ENCODE peak calls at places on chromosome 14, in five cellular contexts. One of them, this sample, is unnamed.

GRCh38 chr14:104822821-104823615 is 22.1 kb downstream of the ZBTB42 start:
- DNase-seq in HL-60: no peak
- DNase-seq in MM.1S: no peak
- DNase-seq in GM23248: no peak
- DNase-seq in stomach: peak
- DNase-seq in this sample: no peak

GRCh38 chr14:73567951-73568885 is 795 bp upstream of the ACOT2 start:
- DNase-seq in HL-60: no peak
- DNase-seq in MM.1S: no peak
- DNase-seq in GM23248: peak
- DNase-seq in stomach: no peak
- DNase-seq in this sample: no peak

GRCh38 chr14:71187633-71188356 is 280.5 kb downstream of the PCNX1 start:
- DNase-seq in HL-60: no peak
- DNase-seq in MM.1S: no peak
- DNase-seq in GM23248: no peak
- DNase-seq in stomach: no peak
- DNase-seq in this sample: no peak

GRCh38 chr14:83887871-83888270 is 1642.1 kb upstream of the FLRT2 start:
- DNase-seq in HL-60: no peak
- DNase-seq in MM.1S: no peak
- DNase-seq in GM23248: no peak
- DNase-seq in stomach: no peak
- DNase-seq in this sample: no peak

GRCh38 chr14:79914595-79914994 is 296.7 kb downstream of the DIO2 start:
- DNase-seq in HL-60: no peak
- DNase-seq in MM.1S: no peak
- DNase-seq in GM23248: no peak
- DNase-seq in stomach: no peak
- DNase-seq in this sample: no peak

GRCh38 chr14:102590667-102591099 is 1.8 kb upstream of the RCOR1 start:
- DNase-seq in HL-60: no peak
- DNase-seq in MM.1S: no peak
- DNase-seq in GM23248: peak
- DNase-seq in stomach: peak
- DNase-seq in this sample: no peak

GRCh38 chr14:103542545-103543088 is 13.6 kb downstream of the TRMT61A start:
- DNase-seq in HL-60: no peak
- DNase-seq in MM.1S: no peak
- DNase-seq in GM23248: peak
- DNase-seq in stomach: peak
- DNase-seq in this sample: no peak

GRCh38 chr14:22159049-22159448 is 430.0 kb downstream of the DAD1 start:
- DNase-seq in HL-60: no peak
- DNase-seq in MM.1S: peak
- DNase-seq in GM23248: no peak
- DNase-seq in stomach: no peak
- DNase-seq in this sample: no peak

GRCh38 chr14:38143170-38143569 is 64.5 kb upstream of the SSTR1 start:
- DNase-seq in HL-60: no peak
- DNase-seq in MM.1S: no peak
- DNase-seq in GM23248: peak
- DNase-seq in stomach: no peak
- DNase-seq in this sample: no peak

GRCh38 chr14:91681116-91681515 is 50.8 kb downstream of the CATSPERB start:
- DNase-seq in HL-60: no peak
- DNase-seq in MM.1S: no peak
- DNase-seq in GM23248: no peak
- DNase-seq in stomach: no peak
- DNase-seq in this sample: no peak

GRCh38 chr14:62691613-62692489 is 353.4 kb downstream of the KCNH5 start:
- DNase-seq in HL-60: no peak
- DNase-seq in MM.1S: no peak
- DNase-seq in GM23248: peak
- DNase-seq in stomach: peak
- DNase-seq in this sample: no peak

GRCh38 chr14:93008381-93008780 is 85.4 kb downstream of the CHGA start:
- DNase-seq in HL-60: no peak
- DNase-seq in MM.1S: no peak
- DNase-seq in GM23248: peak
- DNase-seq in stomach: no peak
- DNase-seq in this sample: no peak

GRCh38 chr14:22095845-22096510 is 422.4 kb upstream of the OR4E1 start:
- DNase-seq in HL-60: no peak
- DNase-seq in MM.1S: no peak
- DNase-seq in GM23248: no peak
- DNase-seq in stomach: no peak
- DNase-seq in this sample: no peak

GRCh38 chr14:98819132-98819866 is 452.7 kb downstream of the BCL11B start:
- DNase-seq in HL-60: no peak
- DNase-seq in MM.1S: no peak
- DNase-seq in GM23248: no peak
- DNase-seq in stomach: no peak
- DNase-seq in this sample: no peak

GRCh38 chr14:74804219-74804825 is 41.2 kb downstream of the YLPM1 start:
- DNase-seq in HL-60: no peak
- DNase-seq in MM.1S: peak
- DNase-seq in GM23248: peak
- DNase-seq in stomach: no peak
- DNase-seq in this sample: peak

GRCh38 chr14:61462566-61463195 is 141.3 kb downstream of the PRKCH start:
- DNase-seq in HL-60: no peak
- DNase-seq in MM.1S: no peak
- DNase-seq in GM23248: peak
- DNase-seq in stomach: no peak
- DNase-seq in this sample: no peak

GRCh38 chr14:92675421-92675820 is 73.0 kb downstream of the LGMN start:
- DNase-seq in HL-60: no peak
- DNase-seq in MM.1S: no peak
- DNase-seq in GM23248: no peak
- DNase-seq in stomach: no peak
- DNase-seq in this sample: no peak

GRCh38 chr14:68783408-68784297 is 9.2 kb downstream of the ZFP36L1 start:
- DNase-seq in HL-60: no peak
- DNase-seq in MM.1S: no peak
- DNase-seq in GM23248: no peak
- DNase-seq in stomach: peak
- DNase-seq in this sample: no peak

GRCh38 chr14:99579903-99580570 is 24.0 kb downstream of the CCDC85C start:
- DNase-seq in HL-60: no peak
- DNase-seq in MM.1S: no peak
- DNase-seq in GM23248: peak
- DNase-seq in stomach: peak
- DNase-seq in this sample: no peak

GRCh38 chr14:69945905-69946304 is 66.7 kb downstream of the SMOC1 start:
- DNase-seq in HL-60: no peak
- DNase-seq in MM.1S: no peak
- DNase-seq in GM23248: no peak
- DNase-seq in stomach: no peak
- DNase-seq in this sample: no peak

GRCh38 chr14:61662001-61662400 is 33.3 kb upstream of the HIF1A start:
- DNase-seq in HL-60: no peak
- DNase-seq in MM.1S: no peak
- DNase-seq in GM23248: peak
- DNase-seq in stomach: no peak
- DNase-seq in this sample: peak

GRCh38 chr14:74647061-74647833 is 35.2 kb upstream of the LTBP2 start:
- DNase-seq in HL-60: no peak
- DNase-seq in MM.1S: no peak
- DNase-seq in GM23248: no peak
- DNase-seq in stomach: no peak
- DNase-seq in this sample: no peak

GRCh38 chr14:37580146-37580545 is 14.9 kb downstream of the FOXA1 start:
- DNase-seq in HL-60: no peak
- DNase-seq in MM.1S: no peak
- DNase-seq in GM23248: no peak
- DNase-seq in stomach: no peak
- DNase-seq in this sample: no peak

GRCh38 chr14:92644601-92645515 is 103.6 kb downstream of the LGMN start:
- DNase-seq in HL-60: no peak
- DNase-seq in MM.1S: no peak
- DNase-seq in GM23248: no peak
- DNase-seq in stomach: no peak
- DNase-seq in this sample: no peak

GRCh38 chr14:97626088-97626487 is 828.9 kb downstream of the VRK1 start:
- DNase-seq in HL-60: no peak
- DNase-seq in MM.1S: no peak
- DNase-seq in GM23248: no peak
- DNase-seq in stomach: no peak
- DNase-seq in this sample: no peak

GRCh38 chr14:36580856-36581831 is 1.3 kb downstream of the NKX2-8 start:
- DNase-seq in HL-60: no peak
- DNase-seq in MM.1S: no peak
- DNase-seq in GM23248: peak
- DNase-seq in stomach: no peak
- DNase-seq in this sample: no peak

GRCh38 chr14:32426028-32426427 is 96.9 kb downstream of the AKAP6 start:
- DNase-seq in HL-60: no peak
- DNase-seq in MM.1S: no peak
- DNase-seq in GM23248: no peak
- DNase-seq in stomach: no peak
- DNase-seq in this sample: no peak

GRCh38 chr14:32417956-32418552 is 89.0 kb downstream of the AKAP6 start:
- DNase-seq in HL-60: no peak
- DNase-seq in MM.1S: no peak
- DNase-seq in GM23248: peak
- DNase-seq in stomach: peak
- DNase-seq in this sample: no peak

GRCh38 chr14:32422440-32422839 is 93.3 kb downstream of the AKAP6 start:
- DNase-seq in HL-60: no peak
- DNase-seq in MM.1S: no peak
- DNase-seq in GM23248: no peak
- DNase-seq in stomach: no peak
- DNase-seq in this sample: no peak

GRCh38 chr14:32419429-32419828 is 90.3 kb downstream of the AKAP6 start:
- DNase-seq in HL-60: no peak
- DNase-seq in MM.1S: no peak
- DNase-seq in GM23248: no peak
- DNase-seq in stomach: no peak
- DNase-seq in this sample: no peak

GRCh38 chr14:32421781-32422180 is 92.7 kb downstream of the AKAP6 start:
- DNase-seq in HL-60: no peak
- DNase-seq in MM.1S: no peak
- DNase-seq in GM23248: no peak
- DNase-seq in stomach: no peak
- DNase-seq in this sample: no peak
- H3K27ac ChIP-seq in HL-60: no peak
- H3K27ac ChIP-seq in MM.1S: no peak
- H3K27ac ChIP-seq in GM23248: no peak
- H3K27ac ChIP-seq in stomach: no peak
- H3K27ac ChIP-seq in this sample: no peak

DNA sequence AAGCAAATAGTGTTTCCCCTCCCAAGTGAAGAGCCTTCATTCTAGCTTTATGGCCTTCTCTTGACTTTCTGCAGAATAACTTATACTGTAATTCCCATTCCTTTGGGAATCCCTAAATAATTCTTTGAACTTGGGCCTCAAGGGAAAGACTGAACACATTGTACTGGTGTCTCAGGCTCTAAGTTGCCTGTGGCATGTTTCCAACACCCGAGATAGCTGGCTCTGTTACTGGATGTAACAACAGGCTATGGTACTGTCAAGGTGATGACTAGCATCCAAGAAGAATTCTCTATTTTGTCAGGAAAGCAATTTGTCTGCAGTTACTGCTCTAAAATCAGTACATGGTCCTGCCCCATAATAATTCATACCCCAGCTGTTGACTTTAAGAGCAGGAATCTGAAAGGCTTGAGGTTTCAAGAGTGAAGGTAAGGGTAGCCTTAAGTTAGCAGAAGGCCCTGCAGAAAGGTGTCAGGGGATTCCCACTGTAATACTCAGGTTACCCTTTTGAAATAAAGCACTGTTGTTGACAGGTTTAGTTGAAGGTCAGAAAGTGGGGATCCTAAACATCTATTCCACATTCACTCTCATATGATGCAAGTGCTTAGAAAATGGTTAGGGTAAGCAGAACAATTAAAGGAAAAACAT is 5.2 kb downstream of the GPX2 start:
- DNase-seq in HL-60: no peak
- DNase-seq in MM.1S: peak
- DNase-seq in GM23248: no peak
- DNase-seq in stomach: no peak
- DNase-seq in this sample: no peak
- H3K27ac ChIP-seq in HL-60: no peak
- H3K27ac ChIP-seq in MM.1S: peak
- H3K27ac ChIP-seq in GM23248: no peak
- H3K27ac ChIP-seq in stomach: peak
- H3K27ac ChIP-seq in this sample: no peak

GRCh38 chr14:94970937-94971730 is 186.2 kb downstream of the DICER1 start:
- DNase-seq in HL-60: no peak
- DNase-seq in MM.1S: no peak
- DNase-seq in GM23248: peak
- DNase-seq in stomach: no peak
- DNase-seq in this sample: no peak
- H3K27ac ChIP-seq in HL-60: no peak
- H3K27ac ChIP-seq in MM.1S: no peak
- H3K27ac ChIP-seq in GM23248: no peak
- H3K27ac ChIP-seq in stomach: peak
- H3K27ac ChIP-seq in this sample: no peak

DNA sequence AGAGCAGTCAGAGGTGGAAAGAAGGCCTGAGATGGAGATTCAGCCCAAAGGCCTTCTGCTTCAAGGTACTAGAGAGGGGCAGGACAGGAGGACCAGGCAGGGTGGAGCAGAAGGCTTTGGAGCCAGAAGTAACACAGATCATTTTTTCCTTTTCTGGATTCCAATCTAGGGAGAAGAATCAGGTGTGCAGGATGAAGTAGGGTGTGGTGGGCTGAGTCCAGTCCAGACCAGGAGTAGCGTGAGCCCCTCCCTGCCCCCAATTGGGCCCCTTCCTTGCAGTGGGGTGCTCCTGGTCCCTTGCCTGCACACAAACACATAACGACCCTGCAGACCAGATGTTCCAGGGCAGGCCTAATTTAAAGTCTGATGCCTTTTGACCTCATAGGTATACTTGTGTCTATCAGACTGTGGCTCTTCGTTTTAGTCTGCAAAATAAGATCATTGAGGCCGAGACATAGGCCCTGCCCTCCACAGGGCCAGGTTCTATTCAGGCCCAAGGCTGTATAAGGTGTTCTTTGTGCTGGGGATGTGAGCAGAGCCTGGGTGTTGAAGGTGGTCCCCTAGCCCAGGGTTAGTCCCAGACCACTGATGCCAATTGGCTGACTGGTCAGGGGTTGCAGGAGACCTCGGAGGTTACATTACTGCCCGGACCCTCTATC is 1.0 kb upstream of the NYNRIN start:
- DNase-seq in HL-60: no peak
- DNase-seq in MM.1S: no peak
- DNase-seq in GM23248: no peak
- DNase-seq in stomach: no peak
- DNase-seq in this sample: no peak
- H3K27ac ChIP-seq in HL-60: no peak
- H3K27ac ChIP-seq in MM.1S: no peak
- H3K27ac ChIP-seq in GM23248: no peak
- H3K27ac ChIP-seq in stomach: peak
- H3K27ac ChIP-seq in this sample: no peak